ENCODE peak calls at places on chromosomes 16 and 17, in ten cellular contexts. One of them, this sample, is unnamed.
A peak's percentile ranks its signal among the peaks of the same experiment; 100 is the strongest.

GRCh38 chr16:76665571-76666275 is 388.5 kb downstream of the CNTNAP4 start:
- DNase-seq in lower lobe of right lung: no peak
- DNase-seq in CD8-positive, alpha-beta T cell: no peak
- DNase-seq in tibial artery: no peak
- DNase-seq in Peyer's patch: no peak
- DNase-seq in AG04450: no peak
- DNase-seq in prostate gland: no peak
- DNase-seq in effector memory CD4-positive, alpha-beta T cell: no peak
- DNase-seq in naive thymus-derived CD4-positive, alpha-beta T cell: no peak
- DNase-seq in neural progenitor cell: no peak
- DNase-seq in this sample: no peak

GRCh38 chr17:81685108-81685507 is 1.3 kb downstream of the HGS start:
- DNase-seq in lower lobe of right lung: no peak
- DNase-seq in CD8-positive, alpha-beta T cell: peak; percentile 19
- DNase-seq in tibial artery: no peak
- DNase-seq in Peyer's patch: no peak
- DNase-seq in AG04450: peak; percentile 23
- DNase-seq in prostate gland: no peak
- DNase-seq in effector memory CD4-positive, alpha-beta T cell: no peak
- DNase-seq in naive thymus-derived CD4-positive, alpha-beta T cell: no peak
- DNase-seq in neural progenitor cell: no peak
- DNase-seq in this sample: no peak

GRCh38 chr16:75260856-75261589 is 9.6 kb upstream of the BCAR1 start:
- DNase-seq in lower lobe of right lung: no peak
- DNase-seq in CD8-positive, alpha-beta T cell: no peak
- DNase-seq in tibial artery: no peak
- DNase-seq in Peyer's patch: peak; percentile 45
- DNase-seq in AG04450: no peak
- DNase-seq in prostate gland: no peak
- DNase-seq in effector memory CD4-positive, alpha-beta T cell: no peak
- DNase-seq in naive thymus-derived CD4-positive, alpha-beta T cell: no peak
- DNase-seq in neural progenitor cell: no peak
- DNase-seq in this sample: no peak

GRCh38 chr17:81277421-81277820 is 17.7 kb downstream of the SLC38A10 start:
- DNase-seq in lower lobe of right lung: peak; percentile 74
- DNase-seq in CD8-positive, alpha-beta T cell: no peak
- DNase-seq in tibial artery: no peak
- DNase-seq in Peyer's patch: peak; percentile 64
- DNase-seq in AG04450: no peak
- DNase-seq in prostate gland: peak; percentile 89
- DNase-seq in effector memory CD4-positive, alpha-beta T cell: no peak
- DNase-seq in naive thymus-derived CD4-positive, alpha-beta T cell: no peak
- DNase-seq in neural progenitor cell: no peak
- DNase-seq in this sample: peak; percentile 32

GRCh38 chr17:45368661-45369060 is 51.8 kb upstream of the MAP3K14 start:
- DNase-seq in lower lobe of right lung: no peak
- DNase-seq in CD8-positive, alpha-beta T cell: no peak
- DNase-seq in tibial artery: no peak
- DNase-seq in Peyer's patch: no peak
- DNase-seq in AG04450: peak; percentile 85
- DNase-seq in prostate gland: no peak
- DNase-seq in effector memory CD4-positive, alpha-beta T cell: no peak
- DNase-seq in naive thymus-derived CD4-positive, alpha-beta T cell: no peak
- DNase-seq in neural progenitor cell: no peak
- DNase-seq in this sample: no peak

GRCh38 chr16:50573947-50574751 is 26.0 kb downstream of the NKD1 start:
- DNase-seq in lower lobe of right lung: no peak
- DNase-seq in CD8-positive, alpha-beta T cell: no peak
- DNase-seq in tibial artery: peak; percentile 55
- DNase-seq in Peyer's patch: no peak
- DNase-seq in AG04450: no peak
- DNase-seq in prostate gland: no peak
- DNase-seq in effector memory CD4-positive, alpha-beta T cell: no peak
- DNase-seq in naive thymus-derived CD4-positive, alpha-beta T cell: no peak
- DNase-seq in neural progenitor cell: no peak
- DNase-seq in this sample: no peak

GRCh38 chr17:31802502-31802901 is 56.5 kb downstream of the COPRS start:
- DNase-seq in lower lobe of right lung: peak; percentile 54
- DNase-seq in CD8-positive, alpha-beta T cell: no peak
- DNase-seq in tibial artery: no peak
- DNase-seq in Peyer's patch: no peak
- DNase-seq in AG04450: no peak
- DNase-seq in prostate gland: no peak
- DNase-seq in effector memory CD4-positive, alpha-beta T cell: no peak
- DNase-seq in naive thymus-derived CD4-positive, alpha-beta T cell: no peak
- DNase-seq in neural progenitor cell: no peak
- DNase-seq in this sample: no peak

GRCh38 chr17:76273435-76273921 is 8.3 kb downstream of the UBALD2 start:
- DNase-seq in lower lobe of right lung: peak; percentile 47
- DNase-seq in CD8-positive, alpha-beta T cell: no peak
- DNase-seq in tibial artery: no peak
- DNase-seq in Peyer's patch: no peak
- DNase-seq in AG04450: no peak
- DNase-seq in prostate gland: no peak
- DNase-seq in effector memory CD4-positive, alpha-beta T cell: no peak
- DNase-seq in naive thymus-derived CD4-positive, alpha-beta T cell: no peak
- DNase-seq in neural progenitor cell: no peak
- DNase-seq in this sample: no peak

GRCh38 chr16:1474796-1475551 is at the start of gene CLCN7:
- DNase-seq in lower lobe of right lung: peak; percentile 95
- DNase-seq in CD8-positive, alpha-beta T cell: peak; percentile 83
- DNase-seq in tibial artery: peak; percentile 90
- DNase-seq in Peyer's patch: peak; percentile 96
- DNase-seq in AG04450: peak; percentile 53
- DNase-seq in prostate gland: peak; percentile 90
- DNase-seq in effector memory CD4-positive, alpha-beta T cell: peak; percentile 77
- DNase-seq in naive thymus-derived CD4-positive, alpha-beta T cell: peak; percentile 89
- DNase-seq in neural progenitor cell: peak; percentile 90
- DNase-seq in this sample: peak; percentile 93

GRCh38 chr17:15404116-15404730 is 62.8 kb upstream of the TEKT3 start:
- DNase-seq in lower lobe of right lung: no peak
- DNase-seq in CD8-positive, alpha-beta T cell: no peak
- DNase-seq in tibial artery: no peak
- DNase-seq in Peyer's patch: no peak
- DNase-seq in AG04450: peak; percentile 24
- DNase-seq in prostate gland: no peak
- DNase-seq in effector memory CD4-positive, alpha-beta T cell: no peak
- DNase-seq in naive thymus-derived CD4-positive, alpha-beta T cell: no peak
- DNase-seq in neural progenitor cell: no peak
- DNase-seq in this sample: no peak

GRCh38 chr16:67483731-67484525 is 581 bp upstream of the AGRP start:
- DNase-seq in lower lobe of right lung: no peak
- DNase-seq in CD8-positive, alpha-beta T cell: no peak
- DNase-seq in tibial artery: no peak
- DNase-seq in Peyer's patch: no peak
- DNase-seq in AG04450: no peak
- DNase-seq in prostate gland: no peak
- DNase-seq in effector memory CD4-positive, alpha-beta T cell: no peak
- DNase-seq in naive thymus-derived CD4-positive, alpha-beta T cell: no peak
- DNase-seq in neural progenitor cell: no peak
- DNase-seq in this sample: no peak
- H3K27ac ChIP-seq in lower lobe of right lung: peak overlapping the region; percentile 93
- H3K27ac ChIP-seq in CD8-positive, alpha-beta T cell: no peak overlapping the region
- H3K27ac ChIP-seq in tibial artery: no peak overlapping the region
- H3K27ac ChIP-seq in Peyer's patch: no peak overlapping the region
- H3K27ac ChIP-seq in AG04450: no peak overlapping the region
- H3K27ac ChIP-seq in prostate gland: no peak overlapping the region
- H3K27ac ChIP-seq in effector memory CD4-positive, alpha-beta T cell: no peak overlapping the region
- H3K27ac ChIP-seq in naive thymus-derived CD4-positive, alpha-beta T cell: peak overlapping the region; percentile 99
- H3K27ac ChIP-seq in neural progenitor cell: no peak overlapping the region
- H3K27ac ChIP-seq in this sample: no peak overlapping the region

GRCh38 chr16:85569039-85569614 is 44.0 kb upstream of the GSE1 start:
- DNase-seq in lower lobe of right lung: no peak
- DNase-seq in CD8-positive, alpha-beta T cell: no peak
- DNase-seq in tibial artery: no peak
- DNase-seq in Peyer's patch: no peak
- DNase-seq in AG04450: no peak
- DNase-seq in prostate gland: no peak
- DNase-seq in effector memory CD4-positive, alpha-beta T cell: no peak
- DNase-seq in naive thymus-derived CD4-positive, alpha-beta T cell: no peak
- DNase-seq in neural progenitor cell: no peak
- DNase-seq in this sample: no peak

GRCh38 chr16:85570213-85570734 is 42.8 kb upstream of the GSE1 start:
- DNase-seq in lower lobe of right lung: no peak
- DNase-seq in CD8-positive, alpha-beta T cell: peak; percentile 31
- DNase-seq in tibial artery: no peak
- DNase-seq in Peyer's patch: no peak
- DNase-seq in AG04450: no peak
- DNase-seq in prostate gland: no peak
- DNase-seq in effector memory CD4-positive, alpha-beta T cell: no peak
- DNase-seq in naive thymus-derived CD4-positive, alpha-beta T cell: no peak
- DNase-seq in neural progenitor cell: no peak
- DNase-seq in this sample: no peak

GRCh38 chr16:85568519-85568918 is 44.6 kb upstream of the GSE1 start:
- DNase-seq in lower lobe of right lung: peak; percentile 81
- DNase-seq in CD8-positive, alpha-beta T cell: no peak
- DNase-seq in tibial artery: peak; percentile 74
- DNase-seq in Peyer's patch: peak; percentile 83
- DNase-seq in AG04450: no peak
- DNase-seq in prostate gland: no peak
- DNase-seq in effector memory CD4-positive, alpha-beta T cell: no peak
- DNase-seq in naive thymus-derived CD4-positive, alpha-beta T cell: no peak
- DNase-seq in neural progenitor cell: no peak
- DNase-seq in this sample: peak; percentile 84

GRCh38 chr16:85570735-85571562 is 42.2 kb upstream of the GSE1 start:
- DNase-seq in lower lobe of right lung: peak; percentile 85
- DNase-seq in CD8-positive, alpha-beta T cell: peak; percentile 49
- DNase-seq in tibial artery: peak; percentile 68
- DNase-seq in Peyer's patch: no peak
- DNase-seq in AG04450: no peak
- DNase-seq in prostate gland: no peak
- DNase-seq in effector memory CD4-positive, alpha-beta T cell: peak; percentile 12
- DNase-seq in naive thymus-derived CD4-positive, alpha-beta T cell: no peak
- DNase-seq in neural progenitor cell: no peak
- DNase-seq in this sample: peak; percentile 58

DNA sequence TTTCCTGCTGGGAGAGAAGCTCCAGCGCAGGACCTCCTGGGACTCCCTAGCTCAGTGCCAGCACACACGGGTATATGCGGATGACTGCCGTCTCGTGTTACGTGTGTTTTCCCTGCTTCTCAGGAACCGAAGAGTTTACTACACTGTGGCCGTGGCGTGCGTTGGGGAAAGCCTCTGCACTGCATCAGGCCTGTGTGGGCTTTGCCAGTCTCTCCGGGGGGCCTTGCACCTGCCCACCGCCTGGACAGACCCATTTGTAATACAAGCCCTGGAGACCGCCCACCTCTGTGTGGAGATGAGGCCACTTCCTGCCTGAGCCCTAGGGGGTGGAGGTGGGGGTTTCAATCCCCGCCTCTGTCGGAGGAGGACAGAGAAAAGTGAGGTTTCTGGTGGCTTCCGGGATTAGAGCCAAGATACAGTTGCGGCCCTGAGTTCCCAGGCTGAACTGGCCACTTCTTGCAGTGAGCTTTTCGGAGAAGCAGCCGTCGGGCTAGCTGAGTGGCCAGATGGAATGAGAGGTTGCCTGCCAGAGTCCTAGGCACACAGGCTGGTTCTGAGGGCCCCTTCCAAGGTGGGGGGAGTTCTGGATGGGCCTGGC is 43.4 kb upstream of the GSE1 start:
- DNase-seq in lower lobe of right lung: peak; percentile 62
- DNase-seq in CD8-positive, alpha-beta T cell: peak; percentile 43
- DNase-seq in tibial artery: no peak
- DNase-seq in Peyer's patch: no peak
- DNase-seq in AG04450: no peak
- DNase-seq in prostate gland: no peak
- DNase-seq in effector memory CD4-positive, alpha-beta T cell: no peak
- DNase-seq in naive thymus-derived CD4-positive, alpha-beta T cell: no peak
- DNase-seq in neural progenitor cell: no peak
- DNase-seq in this sample: peak; percentile 68
- H3K27ac ChIP-seq in lower lobe of right lung: peak overlapping the region; percentile 74
- H3K27ac ChIP-seq in CD8-positive, alpha-beta T cell: peak overlapping the region; percentile 34
- H3K27ac ChIP-seq in tibial artery: peak overlapping the region; percentile 0
- H3K27ac ChIP-seq in Peyer's patch: peak overlapping the region; percentile 83
- H3K27ac ChIP-seq in AG04450: peak overlapping the region; percentile 21
- H3K27ac ChIP-seq in prostate gland: no peak overlapping the region
- H3K27ac ChIP-seq in effector memory CD4-positive, alpha-beta T cell: no peak overlapping the region
- H3K27ac ChIP-seq in naive thymus-derived CD4-positive, alpha-beta T cell: no peak overlapping the region
- H3K27ac ChIP-seq in neural progenitor cell: no peak overlapping the region
- H3K27ac ChIP-seq in this sample: peak overlapping the region; percentile 88

DNA sequence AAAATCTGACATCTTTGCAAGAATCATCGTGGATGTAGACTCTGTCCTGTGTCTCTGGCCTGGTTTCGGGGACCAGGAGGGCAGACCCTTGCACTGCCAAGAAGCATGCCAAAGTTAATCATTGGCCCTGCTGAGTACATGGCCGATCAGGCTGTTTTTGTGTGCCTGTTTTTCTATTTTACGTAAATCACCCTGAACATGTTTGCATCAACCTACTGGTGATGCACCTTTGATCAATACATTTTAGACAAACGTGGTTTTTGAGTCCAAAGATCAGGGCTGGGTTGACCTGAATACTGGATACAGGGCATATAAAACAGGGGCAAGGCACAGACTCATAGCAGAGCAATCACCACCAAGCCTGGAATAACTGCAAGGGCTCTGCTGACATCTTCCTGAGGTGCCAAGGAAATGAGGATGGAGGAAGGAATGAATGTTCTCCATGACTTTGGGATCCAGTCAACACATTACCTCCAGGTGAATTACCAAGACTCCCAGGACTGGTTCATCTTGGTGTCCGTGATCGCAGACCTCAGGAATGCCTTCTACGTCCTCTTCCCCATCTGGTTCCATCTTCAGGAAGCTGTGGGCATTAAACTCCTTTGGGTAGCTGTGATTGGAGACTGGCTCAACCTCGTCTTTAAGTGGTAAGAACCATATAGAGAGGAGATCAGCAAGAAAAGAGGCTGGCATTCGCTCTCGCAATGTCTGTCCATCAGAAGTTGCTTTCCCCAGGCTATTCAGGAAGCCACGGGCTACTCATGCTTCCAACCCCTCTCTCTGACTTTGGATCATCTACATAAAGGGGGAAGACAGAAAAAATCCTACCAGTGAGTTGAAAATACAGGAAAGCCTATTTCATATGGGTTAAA is at the start of gene G6PC1:
- DNase-seq in lower lobe of right lung: no peak
- DNase-seq in CD8-positive, alpha-beta T cell: no peak
- DNase-seq in tibial artery: no peak
- DNase-seq in Peyer's patch: no peak
- DNase-seq in AG04450: no peak
- DNase-seq in prostate gland: no peak
- DNase-seq in effector memory CD4-positive, alpha-beta T cell: no peak
- DNase-seq in naive thymus-derived CD4-positive, alpha-beta T cell: no peak
- DNase-seq in neural progenitor cell: no peak
- DNase-seq in this sample: no peak
- H3K27ac ChIP-seq in lower lobe of right lung: no peak within 1 kb of the TSS
- H3K27ac ChIP-seq in CD8-positive, alpha-beta T cell: no peak within 1 kb of the TSS
- H3K27ac ChIP-seq in tibial artery: no peak within 1 kb of the TSS
- H3K27ac ChIP-seq in Peyer's patch: peak within 1 kb of the TSS; percentile 1
- H3K27ac ChIP-seq in AG04450: no peak within 1 kb of the TSS
- H3K27ac ChIP-seq in prostate gland: no peak within 1 kb of the TSS
- H3K27ac ChIP-seq in effector memory CD4-positive, alpha-beta T cell: no peak within 1 kb of the TSS
- H3K27ac ChIP-seq in naive thymus-derived CD4-positive, alpha-beta T cell: no peak within 1 kb of the TSS
- H3K27ac ChIP-seq in neural progenitor cell: no peak within 1 kb of the TSS
- H3K27ac ChIP-seq in this sample: no peak within 1 kb of the TSS

DNA sequence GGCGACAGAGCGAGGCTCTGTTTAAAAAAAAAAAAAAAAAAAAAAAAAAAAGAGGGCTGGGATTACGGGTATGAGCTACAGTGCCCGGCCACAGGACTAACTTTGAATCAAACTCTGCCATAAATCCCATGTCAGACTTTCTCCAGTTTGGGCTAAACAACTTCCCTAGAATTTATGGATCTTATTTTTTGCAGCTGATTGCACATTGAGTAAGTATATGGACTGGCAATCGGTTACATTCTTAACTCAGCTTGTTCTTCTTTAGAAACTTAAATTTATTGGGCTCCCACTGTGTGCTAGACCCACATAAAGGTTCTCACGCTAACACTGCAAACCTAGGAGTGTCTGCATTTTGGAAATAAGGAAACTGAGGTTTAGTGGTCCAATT is 788 bp upstream of the CBFB start:
- DNase-seq in lower lobe of right lung: no peak
- DNase-seq in CD8-positive, alpha-beta T cell: no peak
- DNase-seq in tibial artery: no peak
- DNase-seq in Peyer's patch: no peak
- DNase-seq in AG04450: no peak
- DNase-seq in prostate gland: no peak
- DNase-seq in effector memory CD4-positive, alpha-beta T cell: no peak
- DNase-seq in naive thymus-derived CD4-positive, alpha-beta T cell: no peak
- DNase-seq in neural progenitor cell: no peak
- DNase-seq in this sample: no peak
- H3K27ac ChIP-seq in lower lobe of right lung: peak overlapping the region; percentile 99
- H3K27ac ChIP-seq in CD8-positive, alpha-beta T cell: peak overlapping the region; percentile 97
- H3K27ac ChIP-seq in tibial artery: peak overlapping the region; percentile 97
- H3K27ac ChIP-seq in Peyer's patch: peak overlapping the region; percentile 94
- H3K27ac ChIP-seq in AG04450: peak overlapping the region; percentile 85
- H3K27ac ChIP-seq in prostate gland: peak overlapping the region; percentile 91
- H3K27ac ChIP-seq in effector memory CD4-positive, alpha-beta T cell: peak overlapping the region; percentile 96
- H3K27ac ChIP-seq in naive thymus-derived CD4-positive, alpha-beta T cell: peak overlapping the region; percentile 99
- H3K27ac ChIP-seq in neural progenitor cell: no peak overlapping the region
- H3K27ac ChIP-seq in this sample: peak overlapping the region; percentile 99

This sample was measured in transverse colon.